ENCODE peak calls at places on chromosome 20, in eight cellular contexts. G is dorsolateral prefrontal cortex; K is stomach; L is mammary epithelial cell; O is WERI-Rb-1; C is PC-3; U is Panc1; H is CD8-positive, alpha-beta T cell. Z is an unnamed sample.

GRCh38 chr20:38167851-38168760 is 3.0 kb upstream of the TGM2 start:
- DNase-seq in G (no peak), K (peak), L (peak), O (no peak), C (peak), U (no peak), H (no peak), Z (no peak)

GRCh38 chr20:62088258-62089127 is 22.8 kb upstream of the TAF4 start:
- DNase-seq in G (no peak), K (no peak), L (peak), O (no peak), C (peak), U (peak), H (no peak), Z (peak)

GRCh38 chr20:25194333-25194972 is 1.1 kb upstream of the ENTPD6 start:
- DNase-seq in G (no peak), K (no peak), L (no peak), O (no peak), C (no peak), U (no peak), H (no peak), Z (no peak)

GRCh38 chr20:13009682-13010406 is 1.1 kb downstream of the SPTLC3 start:
- DNase-seq in G (no peak), K (no peak), L (peak), O (no peak), C (peak), U (peak), H (no peak), Z (peak)

GRCh38 chr20:51616060-51616459 is 73.5 kb upstream of the NFATC2 start:
- DNase-seq in G (no peak), K (no peak), L (no peak), O (no peak), C (peak), U (no peak), H (no peak), Z (no peak)

GRCh38 chr20:343107-343506 is 3.8 kb upstream of the NRSN2 start:
- DNase-seq in G (no peak), K (no peak), L (no peak), O (no peak), C (no peak), U (no peak), H (no peak), Z (no peak)

GRCh38 chr20:57568960-57569359 is 8.1 kb downstream of the PCK1 start:
- DNase-seq in G (no peak), K (no peak), L (no peak), O (no peak), C (no peak), U (no peak), H (no peak), Z (no peak)

GRCh38 chr20:52649727-52650126 is 322.4 kb upstream of the TSHZ2 start:
- DNase-seq in G (no peak), K (no peak), L (no peak), O (no peak), C (no peak), U (no peak), H (no peak), Z (no peak)

GRCh38 chr20:34022154-34022842 is 28.6 kb downstream of the RALY start:
- DNase-seq in G (no peak), K (no peak), L (peak), O (no peak), C (peak), U (peak), H (no peak), Z (no peak)

GRCh38 chr20:42531675-42531985 is 658.1 kb downstream of the PTPRT start:
- DNase-seq in G (no peak), K (no peak), L (no peak), O (no peak), C (no peak), U (no peak), H (no peak), Z (no peak)

GRCh38 chr20:22490287-22491187 is 93.8 kb downstream of the FOXA2 start:
- DNase-seq in G (no peak), K (peak), L (no peak), O (no peak), C (peak), U (no peak), H (no peak), Z (peak)

GRCh38 chr20:62640870-62641748 is 1.2 kb upstream of the SLCO4A1 start:
- DNase-seq in G (no peak), K (no peak), L (no peak), O (no peak), C (no peak), U (no peak), H (no peak), Z (no peak)

GRCh38 chr20:31594558-31595379 is 10.3 kb upstream of the ID1 start:
- DNase-seq in G (no peak), K (peak), L (no peak), O (no peak), C (no peak), U (no peak), H (no peak), Z (no peak)

GRCh38 chr20:31595654-31596411 is 9.3 kb upstream of the ID1 start:
- DNase-seq in G (no peak), K (peak), L (peak), O (no peak), C (peak), U (no peak), H (no peak), Z (peak)

GRCh38 chr20:31595380-31595653 is 9.8 kb upstream of the ID1 start:
- DNase-seq in G (no peak), K (no peak), L (no peak), O (no peak), C (no peak), U (no peak), H (no peak), Z (no peak)

GRCh38 chr20:31593221-31594001 is 11.7 kb upstream of the ID1 start:
- DNase-seq in G (no peak), K (peak), L (peak), O (no peak), C (peak), U (peak), H (no peak), Z (peak)

GRCh38 chr20:31594002-31594557 is 11.0 kb upstream of the ID1 start:
- DNase-seq in G (no peak), K (no peak), L (no peak), O (no peak), C (no peak), U (no peak), H (no peak), Z (no peak)
- H3K27ac ChIP-seq in G (no peak), K (peak), L (peak), O (no peak), C (peak), U (peak), H (no peak), Z (peak)

DNA sequence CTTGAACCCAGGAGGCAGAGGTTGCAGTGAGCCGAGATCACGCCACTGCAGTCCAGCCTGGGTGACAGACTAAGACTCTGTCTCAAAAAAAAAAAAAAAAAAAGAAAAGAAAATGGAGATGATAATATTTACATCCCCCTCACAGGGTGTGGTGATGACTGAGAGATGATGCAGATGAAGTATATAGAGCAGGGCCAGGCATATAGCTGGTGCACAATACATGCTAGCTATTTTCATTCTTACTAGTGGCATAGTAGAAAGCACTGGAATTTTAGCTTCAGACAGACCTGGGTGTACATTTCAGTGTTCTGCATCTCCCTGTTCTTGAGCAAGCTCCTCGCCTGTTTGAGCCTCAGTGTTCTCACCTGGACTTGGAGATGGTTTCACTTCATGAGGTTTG is 36.9 kb downstream of the CEBPB start:
- DNase-seq in G (no peak), K (no peak), L (no peak), O (no peak), C (peak), U (no peak), H (no peak), Z (no peak)
- H3K27ac ChIP-seq in G (no peak), K (no peak), L (no peak), O (no peak), C (peak), U (no peak), H (no peak), Z (no peak)

GRCh38 chr20:32463642-32464400 is 105.7 kb downstream of the ASXL1 start:
- DNase-seq in G (peak), K (peak), L (no peak), O (no peak), C (no peak), U (no peak), H (no peak), Z (peak)

GRCh38 chr20:32462900-32463641 is 104.9 kb downstream of the ASXL1 start:
- DNase-seq in G (no peak), K (peak), L (no peak), O (no peak), C (no peak), U (no peak), H (no peak), Z (peak)

GRCh38 chr20:32466739-32467505 is 108.8 kb downstream of the ASXL1 start:
- DNase-seq in G (no peak), K (no peak), L (no peak), O (peak), C (no peak), U (no peak), H (no peak), Z (no peak)

GRCh38 chr20:32464401-32465091 is 106.4 kb downstream of the ASXL1 start:
- DNase-seq in G (no peak), K (no peak), L (no peak), O (no peak), C (no peak), U (no peak), H (no peak), Z (no peak)

DNA sequence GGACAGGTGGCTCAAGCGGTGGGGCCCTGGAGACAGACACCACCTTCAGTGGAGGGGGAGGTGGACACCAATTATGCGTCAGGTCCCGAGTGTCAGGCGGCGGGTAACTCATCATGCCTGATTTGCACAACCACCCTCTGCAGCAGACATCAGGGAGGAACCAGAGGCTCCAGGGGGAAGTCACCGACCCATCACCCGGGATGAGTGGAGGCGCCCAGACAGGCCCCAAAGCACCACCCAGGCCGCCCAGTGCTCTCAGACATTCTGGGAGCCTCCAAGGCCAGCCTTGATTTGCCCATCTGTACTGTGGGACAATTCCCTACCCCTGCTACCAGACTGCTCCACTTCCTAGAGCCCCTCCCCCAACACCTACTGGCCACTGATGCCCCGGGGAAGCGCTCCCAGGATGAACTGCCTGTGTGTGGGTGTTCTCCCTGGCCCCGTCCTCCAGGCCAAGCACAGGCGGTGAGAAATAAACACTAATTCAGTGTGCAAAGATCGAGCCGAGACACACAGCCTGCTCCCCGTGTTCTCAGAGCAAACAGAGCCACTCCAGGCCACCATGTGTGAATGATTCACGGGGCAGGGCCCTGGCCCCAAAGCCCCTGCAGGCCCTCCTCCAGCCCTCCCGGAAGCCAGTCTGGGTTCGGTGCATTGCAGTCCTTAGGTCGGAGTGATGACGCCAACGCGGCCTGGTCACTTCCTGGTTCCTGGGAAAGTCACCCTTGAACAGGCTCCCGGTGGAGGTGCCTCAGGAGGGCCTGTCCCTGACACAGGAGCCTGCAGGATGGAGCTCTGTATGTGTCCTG is 107.2 kb downstream of the ASXL1 start:
- DNase-seq in G (no peak), K (peak), L (peak), O (no peak), C (no peak), U (no peak), H (no peak), Z (peak)
- H3K27ac ChIP-seq in G (peak), K (peak), L (no peak), O (peak), C (no peak), U (no peak), H (no peak), Z (peak)

DNA sequence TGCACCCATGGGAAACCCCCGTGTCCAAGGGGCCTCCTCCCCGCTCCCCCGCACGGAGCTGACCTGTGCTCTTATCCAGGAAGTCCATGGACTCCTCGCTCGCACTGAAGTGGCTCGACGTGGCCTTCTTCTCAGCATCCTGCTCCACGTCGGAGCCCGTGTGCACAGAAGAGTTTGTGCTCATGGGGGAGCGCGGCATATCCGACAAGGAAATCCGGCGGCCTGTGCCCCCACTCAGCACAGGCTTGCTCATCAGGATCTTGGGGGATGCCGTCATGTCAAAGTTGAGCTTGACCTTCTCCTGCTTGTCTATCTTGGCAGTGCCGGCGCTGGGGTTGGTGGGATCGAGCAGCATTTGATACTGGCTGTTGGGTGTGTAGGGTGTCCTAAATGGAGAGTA is 80.2 kb downstream of the ZMYND8 start:
- DNase-seq in G (no peak), K (no peak), L (no peak), O (no peak), C (no peak), U (no peak), H (no peak), Z (no peak)
- H3K27ac ChIP-seq in G (peak), K (no peak), L (no peak), O (no peak), C (no peak), U (peak), H (no peak), Z (no peak)

GRCh38 chr20:2799271-2799670 is 1.2 kb downstream of the CPXM1 start:
- DNase-seq in G (no peak), K (no peak), L (no peak), O (no peak), C (no peak), U (no peak), H (no peak), Z (no peak)
- H3K27ac ChIP-seq in G (no peak), K (no peak), L (no peak), O (no peak), C (no peak), U (no peak), H (no peak), Z (no peak)

DNA sequence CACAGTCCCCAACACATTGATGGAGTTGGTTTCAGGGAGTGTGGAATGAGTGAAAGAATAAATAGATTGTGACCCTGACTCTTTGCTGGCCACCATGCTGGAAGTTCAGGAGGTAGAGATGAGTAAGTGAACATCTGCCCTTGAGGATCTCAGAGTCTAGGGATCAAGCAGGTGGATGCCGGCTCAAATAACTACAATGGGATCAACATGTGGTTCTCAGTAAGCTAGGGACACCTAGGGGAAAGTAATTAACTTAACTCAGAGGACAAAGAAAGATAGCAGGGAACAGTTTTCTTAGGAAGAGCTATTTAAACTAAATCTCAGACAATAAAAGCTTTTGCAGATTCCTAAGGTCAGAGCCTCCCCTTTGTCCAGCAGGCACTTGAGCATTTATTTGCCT is 29.1 kb downstream of the SLC13A3 start:
- DNase-seq in G (no peak), K (no peak), L (no peak), O (peak), C (no peak), U (no peak), H (no peak), Z (no peak)
- H3K27ac ChIP-seq in G (no peak), K (no peak), L (no peak), O (no peak), C (no peak), U (no peak), H (no peak), Z (no peak)

Z was measured in small intestine.